ENCODE peak calls at places on chromosomes 2 and 18, in six cellular contexts. K is NT2/D1; V is A549; H is NCI-H2081 treated with DMSO at 0.1 percent for 48 hours; I is stimulated activated CD4-positive, alpha-beta T cell treated with anti-CD3 and anti-CD28 coated beads, Interleukin-1b, Interleukin-23, amount 100 ng/mL, for 24 hours; X is activated gamma-delta T cell. R is an unnamed sample.

GRCh38 chr18:68454511-68455228 is 260.2 kb downstream of the TMX3 start:
- DNase-seq in K (no peak), V (no peak), H (no peak), I (no peak), X (no peak), R (no peak)

GRCh38 chr2:119323459-119323858 is 43.2 kb downstream of the C2orf76 start:
- DNase-seq in K (no peak), V (no peak), H (no peak), I (no peak), X (no peak), R (no peak)

GRCh38 chr2:200454839-200455801 is 54.7 kb downstream of the KCTD18 start:
- DNase-seq in K (no peak), V (peak; percentile 33), H (no peak), I (no peak), X (no peak), R (no peak)

GRCh38 chr2:217451634-217452033 is 551.2 kb downstream of the TNS1 start:
- DNase-seq in K (no peak), V (peak; percentile 34), H (no peak), I (no peak), X (no peak), R (no peak)

GRCh38 chr2:25365241-25365640 is 23.5 kb upstream of the DNMT3A start:
- DNase-seq in K (no peak), V (no peak), H (no peak), I (no peak), X (no peak), R (no peak)

GRCh38 chr2:120228503-120228902 is 5.3 kb upstream of the TMEM185B start:
- DNase-seq in K (no peak), V (no peak), H (no peak), I (no peak), X (no peak), R (no peak)

GRCh38 chr2:216008387-216008786 is 5.0 kb downstream of the MREG start:
- DNase-seq in K (no peak), V (no peak), H (no peak), I (no peak), X (no peak), R (no peak)

GRCh38 chr2:226792155-226792871 is 7.3 kb downstream of the IRS1 start:
- DNase-seq in K (no peak), V (no peak), H (no peak), I (no peak), X (no peak), R (no peak)

R was measured in HuH-7.